ENCODE peak calls at places on chromosomes 4 and X, in six cellular contexts. D, Q, G, K, L and I are unnamed samples.
A peak's percentile ranks its signal among the peaks of the same experiment; 100 is the strongest.

GRCh38 chr4:184684491-184685189 is 35.1 kb downstream of the PRIMPOL start:
- DNase-seq in L (no peak), Q (no peak), K (no peak), D (no peak), G (peak; percentile 74), I (peak; percentile 95)

GRCh38 chr4:176277162-176277904 is 8.3 kb upstream of the ASB5 start:
- DNase-seq in D (peak; percentile 55), K (peak; percentile 39), Q (peak; percentile 44), L (no peak), G (peak; percentile 36), I (peak; percentile 22)

GRCh38 chrX:146224442-146224841 is 406.8 kb downstream of the SLITRK2 start:
- DNase-seq in D (no peak), Q (no peak), G (no peak), K (no peak), L (no peak), I (peak; percentile 10)

GRCh38 chr4:159608434-159608833 is 505.6 kb downstream of the RAPGEF2 start:
- DNase-seq in L (no peak), Q (no peak), K (no peak), D (no peak), G (no peak), I (no peak)

GRCh38 chr4:164770051-164770724 is 16.3 kb downstream of the SMIM31 start:
- DNase-seq in D (no peak), G (no peak), K (no peak), Q (no peak), L (no peak), I (no peak)

GRCh38 chr4:118180776-118181175 is 146.5 kb downstream of the NDST3 start:
- DNase-seq in D (no peak), L (no peak), Q (no peak), K (no peak), G (no peak), I (no peak)

GRCh38 chr4:149897784-149898183 is 82.1 kb upstream of the IQCM start:
- DNase-seq in L (no peak), K (no peak), D (no peak), Q (peak; percentile 35), G (no peak), I (peak; percentile 18)

GRCh38 chrX:20965270-20966044 is 408.8 kb upstream of the CNKSR2 start:
- DNase-seq in Q (no peak), K (no peak), G (no peak), D (no peak), L (no peak), I (no peak)

GRCh38 chrX:12421918-12422317 is 283.6 kb downstream of the FRMPD4 start:
- DNase-seq in G (no peak), Q (peak; percentile 9), L (no peak), D (no peak), K (no peak), I (no peak)

GRCh38 chrX:154014429-154015380 is 5.0 kb downstream of the IRAK1 start:
- DNase-seq in K (no peak), L (no peak), D (no peak), Q (no peak), G (no peak), I (no peak)

GRCh38 chrX:45851434-45851991 is 650.8 kb upstream of the DIPK2B start:
- DNase-seq in G (no peak), L (no peak), D (peak; percentile 50), K (no peak), Q (peak; percentile 1), I (peak; percentile 82)

GRCh38 chr4:56506110-56506705 is 617 bp downstream of the ARL9 start:
- DNase-seq in Q (peak; percentile 21), K (no peak), G (no peak), L (no peak), D (no peak), I (no peak)

GRCh38 chr4:100489316-100489715 is 28.5 kb downstream of the EMCN start:
- DNase-seq in G (no peak), D (no peak), K (no peak), Q (no peak), L (no peak), I (no peak)

GRCh38 chr4:650461-650860 is 23.6 kb downstream of the ATP5ME start:
- DNase-seq in D (no peak), G (no peak), L (no peak), K (no peak), Q (no peak), I (no peak)

GRCh38 chrX:97065066-97065465 is 181.4 kb downstream of the RPA4 start:
- DNase-seq in Q (peak; percentile 0), K (no peak), L (no peak), G (no peak), D (no peak), I (no peak)

GRCh38 chrX:132426695-132427281 is 62.0 kb downstream of the MBNL3 start:
- DNase-seq in D (no peak), G (no peak), K (no peak), L (no peak), Q (no peak), I (no peak)

GRCh38 chr4:72505314-72505744 is 63.7 kb downstream of the ADAMTS3 start:
- DNase-seq in Q (peak; percentile 52), G (peak; percentile 27), D (no peak), L (no peak), K (peak; percentile 24), I (peak; percentile 44)

GRCh38 chr4:33780952-33781655 is 2463.2 kb downstream of the ARAP2 start:
- DNase-seq in L (no peak), D (peak; percentile 0), G (no peak), K (no peak), Q (peak; percentile 66), I (no peak)

GRCh38 chr4:152309418-152309817 is 226.5 kb downstream of the FBXW7 start:
- DNase-seq in G (no peak), L (no peak), K (no peak), D (no peak), Q (no peak), I (no peak)

GRCh38 chr4:123936615-123937014 is 540.0 kb downstream of the SPRY1 start:
- DNase-seq in K (no peak), Q (peak; percentile 64), L (no peak), D (no peak), G (no peak), I (no peak)

GRCh38 chr4:184329235-184330007 is 111.7 kb upstream of the ENPP6 start:
- DNase-seq in G (no peak), Q (no peak), D (no peak), L (no peak), K (no peak), I (no peak)

GRCh38 chr4:161813389-161813788 is 350.4 kb downstream of the FSTL5 start:
- DNase-seq in D (no peak), L (no peak), G (no peak), Q (no peak), K (no peak), I (no peak)

GRCh38 chrX:153881281-153881680 is 4.7 kb downstream of the L1CAM start:
- DNase-seq in K (no peak), L (no peak), Q (no peak), D (no peak), G (no peak), I (no peak)

GRCh38 chrX:120306640-120307039 is 4.6 kb downstream of the TMEM255A start:
- DNase-seq in D (no peak), L (no peak), K (no peak), G (no peak), Q (no peak), I (peak; percentile 47)

GRCh38 chr4:102430511-102430910 is 70.6 kb upstream of the NFKB1 start:
- DNase-seq in K (no peak), D (no peak), Q (peak; percentile 50), L (no peak), G (no peak), I (no peak)

GRCh38 chr4:41039312-41039711 is 175.0 kb downstream of the APBB2 start:
- DNase-seq in D (no peak), K (no peak), L (no peak), Q (no peak), G (no peak), I (no peak)

GRCh38 chrX:107826286-107827136 is 845 bp downstream of the MID2 start:
- DNase-seq in K (no peak), D (peak; percentile 25), L (no peak), Q (peak; percentile 63), G (no peak), I (peak; percentile 23)

DNA sequence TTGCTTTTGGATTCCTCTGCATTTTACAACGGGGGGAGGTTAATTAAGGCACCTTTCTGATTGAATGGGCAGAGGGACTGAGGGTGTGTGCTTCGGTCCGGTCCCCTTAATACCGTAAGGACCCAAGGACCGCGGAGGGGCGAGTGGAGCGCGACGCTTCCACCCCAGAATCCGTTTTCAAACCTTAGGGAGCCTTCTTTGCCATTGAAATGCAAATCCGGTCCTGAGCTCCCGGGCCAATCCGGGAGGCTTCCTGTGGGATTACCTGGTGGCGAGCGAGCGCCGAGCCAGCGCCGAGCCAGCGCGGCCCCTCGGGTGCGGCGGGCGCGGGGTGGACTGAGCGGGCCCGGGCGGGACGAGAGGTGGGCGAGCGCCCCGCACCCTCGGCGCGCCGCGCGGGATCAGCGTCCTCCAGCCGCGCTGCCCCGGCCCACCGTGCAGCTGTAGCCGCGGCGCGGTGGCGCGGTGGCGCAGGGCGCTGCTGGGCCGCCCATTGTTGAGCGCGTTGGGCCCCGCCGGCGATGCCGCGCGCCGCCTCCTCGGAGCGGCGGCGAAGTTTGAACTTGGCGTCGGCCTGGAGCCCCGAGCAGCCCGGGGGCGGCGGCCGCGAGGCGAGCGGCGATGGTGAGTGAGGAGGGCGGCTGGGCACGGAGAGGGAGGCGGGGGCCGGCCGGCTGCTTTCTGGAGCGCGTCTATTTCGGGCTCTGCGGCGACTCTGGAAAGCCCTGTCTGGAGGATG is 208.7 kb downstream of the SOWAHB start:
- DNase-seq in D (peak; percentile 47), L (no peak), G (no peak), K (no peak), Q (peak; percentile 40), I (no peak)
- TF ChIP-seq POLR2A in D (peak; percentile 41), L (no peak), G (no peak), K (no peak), Q (no peak), I (no peak)

GRCh38 chr4:54229631-54230478 is 762 bp downstream of the PDGFRA start:
- DNase-seq in K (no peak), Q (no peak), G (no peak), L (no peak), D (no peak), I (no peak)

GRCh38 chr4:54230479-54231418 is 1.7 kb downstream of the PDGFRA start:
- DNase-seq in K (no peak), L (no peak), Q (no peak), D (no peak), G (no peak), I (no peak)

GRCh38 chr4:54227261-54228063 is 1.6 kb upstream of the PDGFRA start:
- DNase-seq in D (no peak), L (no peak), K (no peak), Q (peak; percentile 67), G (no peak), I (no peak)

GRCh38 chr4:54228064-54228527 is 997 bp upstream of the PDGFRA start:
- DNase-seq in K (peak; percentile 5), G (peak; percentile 60), Q (no peak), D (peak; percentile 60), L (no peak), I (peak; percentile 40)

GRCh38 chr4:54228563-54229501 is at the start of gene PDGFRA:
- DNase-seq in G (no peak), L (no peak), K (no peak), Q (no peak), D (no peak), I (no peak)
- TF ChIP-seq MYC in G (no peak), L (no peak), K (no peak), Q (no peak), D (no peak), I (no peak)

GRCh38 chr4:80916770-80917169 is 113.7 kb upstream of the BMP3 start:
- DNase-seq in Q (no peak), K (no peak), G (no peak), D (no peak), L (no peak), I (no peak)
- H3K4me3 ChIP-seq in Q (no peak overlapping the region), K (no peak overlapping the region), G (no peak overlapping the region), D (no peak overlapping the region), L (no peak overlapping the region), I (no peak overlapping the region)

GRCh38 chr4:6892190-6892908 is 17.3 kb upstream of the TBC1D14 start:
- DNase-seq in G (peak; percentile 89), Q (no peak), K (peak; percentile 94), L (no peak), D (peak; percentile 58), I (peak; percentile 97)
- TF ChIP-seq POLR2A in G (peak; percentile 52), Q (no peak), K (peak; percentile 57), L (no peak), D (no peak), I (no peak)